ENCODE peak calls at places on chromosomes 16 and 17, in five cellular contexts. One of them, this sample, is unnamed.

GRCh38 chr17:32256695-32257013 is 9.0 kb upstream of the RHBDL3 start:
- DNase-seq in neural progenitor cell: no peak
- DNase-seq in GM20000: no peak
- DNase-seq in heart right ventricle: no peak
- DNase-seq in GM23338: no peak
- DNase-seq in this sample: no peak

GRCh38 chr16:11240636-11241473 is 15.1 kb downstream of the SOCS1 start:
- DNase-seq in heart right ventricle: peak; percentile 44
- DNase-seq in GM23338: peak; percentile 62
- DNase-seq in neural progenitor cell: no peak
- DNase-seq in GM20000: no peak
- DNase-seq in this sample: no peak

GRCh38 chr16:12272264-12272663 is 295.7 kb downstream of the SNX29 start:
- DNase-seq in GM20000: no peak
- DNase-seq in heart right ventricle: no peak
- DNase-seq in neural progenitor cell: no peak
- DNase-seq in GM23338: no peak
- DNase-seq in this sample: no peak

GRCh38 chr17:78316867-78317816 is 42.7 kb downstream of the SOCS3 start:
- DNase-seq in heart right ventricle: no peak
- DNase-seq in GM23338: peak; percentile 93
- DNase-seq in GM20000: peak; percentile 70
- DNase-seq in neural progenitor cell: peak; percentile 53
- DNase-seq in this sample: no peak

GRCh38 chr17:65078441-65079160 is 22.1 kb upstream of the GNA13 start:
- DNase-seq in GM20000: no peak
- DNase-seq in neural progenitor cell: no peak
- DNase-seq in GM23338: no peak
- DNase-seq in heart right ventricle: no peak
- DNase-seq in this sample: peak; percentile 65

GRCh38 chr17:7929158-7930029 is at the start of gene KCNAB3:
- DNase-seq in heart right ventricle: peak; percentile 45
- DNase-seq in neural progenitor cell: peak; percentile 95
- DNase-seq in GM20000: peak; percentile 89
- DNase-seq in GM23338: peak; percentile 93
- DNase-seq in this sample: peak; percentile 74

GRCh38 chr17:65074778-65075250 is 18.3 kb upstream of the GNA13 start:
- DNase-seq in heart right ventricle: peak; percentile 74
- DNase-seq in GM23338: no peak
- DNase-seq in GM20000: no peak
- DNase-seq in neural progenitor cell: no peak
- DNase-seq in this sample: no peak

GRCh38 chr17:35708951-35709350 is 22.5 kb upstream of the RASL10B start:
- DNase-seq in GM20000: no peak
- DNase-seq in neural progenitor cell: no peak
- DNase-seq in heart right ventricle: no peak
- DNase-seq in GM23338: no peak
- DNase-seq in this sample: no peak

GRCh38 chr16:56226840-56227525 is 35.7 kb downstream of the GNAO1 start:
- DNase-seq in GM20000: no peak
- DNase-seq in heart right ventricle: no peak
- DNase-seq in GM23338: no peak
- DNase-seq in neural progenitor cell: no peak
- DNase-seq in this sample: no peak

GRCh38 chr17:35984140-35984539 is 2.4 kb downstream of the CCL14 start:
- DNase-seq in neural progenitor cell: no peak
- DNase-seq in GM20000: no peak
- DNase-seq in heart right ventricle: no peak
- DNase-seq in GM23338: no peak
- DNase-seq in this sample: no peak

GRCh38 chr17:44084921-44085320 is 14.4 kb downstream of the G6PC3 start:
- DNase-seq in GM20000: no peak
- DNase-seq in neural progenitor cell: peak; percentile 41
- DNase-seq in GM23338: no peak
- DNase-seq in heart right ventricle: no peak
- DNase-seq in this sample: no peak

GRCh38 chr17:44081681-44082080 is 11.1 kb downstream of the G6PC3 start:
- DNase-seq in heart right ventricle: no peak
- DNase-seq in GM23338: no peak
- DNase-seq in neural progenitor cell: no peak
- DNase-seq in GM20000: no peak
- DNase-seq in this sample: no peak

GRCh38 chr17:44082206-44082605 is 11.7 kb downstream of the G6PC3 start:
- DNase-seq in heart right ventricle: no peak
- DNase-seq in GM20000: no peak
- DNase-seq in GM23338: no peak
- DNase-seq in neural progenitor cell: no peak
- DNase-seq in this sample: no peak

GRCh38 chr17:44084131-44084538 is 13.6 kb downstream of the G6PC3 start:
- DNase-seq in GM23338: peak; percentile 86
- DNase-seq in GM20000: peak; percentile 45
- DNase-seq in neural progenitor cell: peak; percentile 64
- DNase-seq in heart right ventricle: no peak
- DNase-seq in this sample: no peak

DNA sequence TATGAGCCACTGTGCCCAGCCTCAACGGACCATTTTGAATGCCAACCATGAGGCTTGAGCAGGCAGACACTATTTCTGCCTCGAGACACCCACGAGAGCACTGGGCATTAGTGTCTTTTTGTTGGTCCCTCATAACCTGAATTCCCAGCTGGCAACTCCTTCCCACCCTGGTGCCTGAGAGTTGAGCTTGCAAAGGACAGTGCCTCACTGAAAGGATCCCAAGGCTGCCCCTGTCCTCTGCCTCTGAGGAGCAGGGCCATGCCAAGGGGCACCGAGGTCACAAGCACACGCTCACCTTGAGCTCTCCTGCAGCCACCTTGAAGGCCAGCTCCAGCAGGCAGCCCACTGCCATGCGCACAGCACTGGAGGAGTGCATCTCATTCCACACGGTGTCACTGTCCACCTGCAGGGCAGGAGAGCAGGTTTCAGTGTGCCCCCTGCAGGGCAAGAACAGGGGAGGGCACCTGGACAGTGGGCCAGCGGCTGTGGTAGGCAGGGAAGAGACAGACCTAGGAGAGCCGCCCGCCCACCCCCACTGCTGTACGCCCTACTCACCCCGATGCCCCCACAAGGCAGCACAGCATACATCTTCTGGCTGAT is 12.8 kb downstream of the G6PC3 start:
- DNase-seq in neural progenitor cell: no peak
- DNase-seq in GM20000: no peak
- DNase-seq in GM23338: no peak
- DNase-seq in heart right ventricle: no peak
- DNase-seq in this sample: no peak
- TF ChIP-seq CTCF in neural progenitor cell: no peak
- TF ChIP-seq CTCF in GM20000: peak; percentile 23
- TF ChIP-seq CTCF in GM23338: no peak
- TF ChIP-seq CTCF in heart right ventricle: peak; percentile 28
- TF ChIP-seq CTCF in this sample: peak; percentile 63

GRCh38 chr16:27268376-27269299 is at the start of gene NSMCE1:
- DNase-seq in GM20000: peak; percentile 91
- DNase-seq in neural progenitor cell: peak; percentile 92
- DNase-seq in heart right ventricle: peak; percentile 99
- DNase-seq in GM23338: peak; percentile 97
- DNase-seq in this sample: peak; percentile 93
- TF ChIP-seq CTCF in GM20000: no peak
- TF ChIP-seq CTCF in neural progenitor cell: no peak
- TF ChIP-seq CTCF in heart right ventricle: peak; percentile 38
- TF ChIP-seq CTCF in GM23338: no peak
- TF ChIP-seq CTCF in this sample: peak; percentile 47

DNA sequence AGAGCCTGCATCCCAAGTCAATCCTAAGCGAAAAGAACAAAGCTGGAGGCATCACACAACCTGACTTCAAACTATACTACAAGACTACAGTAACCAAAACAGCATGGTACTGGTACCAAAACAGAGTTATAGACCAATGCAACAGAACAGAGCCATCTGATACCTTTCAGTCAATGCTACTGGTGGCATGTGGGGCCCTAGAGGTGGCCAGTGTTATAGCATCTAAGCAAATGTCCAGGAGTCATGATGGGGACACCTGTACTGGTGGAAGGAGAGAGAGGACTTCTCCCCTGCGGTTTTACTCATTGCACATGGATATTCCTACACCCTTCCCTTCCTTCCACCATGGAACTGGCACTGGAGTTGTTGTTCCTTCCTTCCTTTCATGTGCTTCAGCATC is 6.0 kb upstream of the ASIC2 start:
- DNase-seq in heart right ventricle: no peak
- DNase-seq in GM20000: no peak
- DNase-seq in GM23338: no peak
- DNase-seq in neural progenitor cell: no peak
- DNase-seq in this sample: no peak
- TF ChIP-seq CTCF in heart right ventricle: no peak
- TF ChIP-seq CTCF in GM20000: no peak
- TF ChIP-seq CTCF in GM23338: peak; percentile 9
- TF ChIP-seq CTCF in neural progenitor cell: no peak
- TF ChIP-seq CTCF in this sample: no peak

GRCh38 chr17:54099221-54099620 is 276.5 kb downstream of the KIF2B start:
- DNase-seq in GM20000: no peak
- DNase-seq in heart right ventricle: no peak
- DNase-seq in neural progenitor cell: no peak
- DNase-seq in GM23338: no peak
- DNase-seq in this sample: no peak

DNA sequence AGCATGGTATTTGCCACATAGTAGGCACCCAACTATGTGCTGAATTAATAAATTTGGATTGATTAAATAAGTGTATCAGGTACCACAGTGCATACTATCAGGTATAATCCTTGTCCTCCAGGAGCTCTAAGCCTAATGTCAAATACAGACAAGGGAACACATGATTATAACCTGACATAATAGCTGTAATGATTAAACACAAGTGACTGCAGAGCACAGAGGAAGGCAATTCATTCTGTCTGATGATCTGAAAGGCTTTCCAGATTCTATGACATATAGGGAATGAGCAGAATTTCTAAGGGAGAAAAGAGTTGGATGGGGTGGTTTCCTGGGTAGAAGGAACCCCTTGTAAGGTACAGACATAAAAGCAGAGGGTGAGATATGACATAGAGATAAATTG is 273.5 kb downstream of the KIF2B start:
- DNase-seq in neural progenitor cell: no peak
- DNase-seq in GM20000: no peak
- DNase-seq in GM23338: no peak
- DNase-seq in heart right ventricle: no peak
- DNase-seq in this sample: no peak
- TF ChIP-seq CTCF in neural progenitor cell: no peak
- TF ChIP-seq CTCF in GM20000: no peak
- TF ChIP-seq CTCF in GM23338: no peak
- TF ChIP-seq CTCF in heart right ventricle: no peak
- TF ChIP-seq CTCF in this sample: no peak

GRCh38 chr17:27533874-27534815 is 77.9 kb downstream of the KSR1 start:
- DNase-seq in GM20000: no peak
- DNase-seq in heart right ventricle: no peak
- DNase-seq in GM23338: peak; percentile 68
- DNase-seq in neural progenitor cell: peak; percentile 54
- DNase-seq in this sample: peak; percentile 89
- TF ChIP-seq CTCF in GM20000: no peak
- TF ChIP-seq CTCF in heart right ventricle: no peak
- TF ChIP-seq CTCF in GM23338: peak; percentile 48
- TF ChIP-seq CTCF in neural progenitor cell: peak; percentile 25
- TF ChIP-seq CTCF in this sample: peak; percentile 25

This sample was measured in HFFc6.